ENCODE peak calls at places on chromosomes 2 and 18, in eight cellular contexts. One of them, this sample, is unnamed. For H3K9me3, the result is how much of the 10 kb centered on the place peaks cover.

GRCh38 chr2:207492461-207492860 is 37.3 kb upstream of the CREB1 start:
- DNase-seq in transverse colon: no peak
- DNase-seq in mammary epithelial cell: no peak
- DNase-seq in adrenal gland: no peak
- DNase-seq in naive thymus-derived CD4-positive, alpha-beta T cell: no peak
- DNase-seq in body of pancreas: no peak
- DNase-seq in suprapubic skin: no peak
- DNase-seq in kidney: no peak
- DNase-seq in this sample: no peak

GRCh38 chr18:13614701-13615288 is 111.6 kb downstream of the FAM210A start:
- DNase-seq in transverse colon: no peak
- DNase-seq in mammary epithelial cell: no peak
- DNase-seq in adrenal gland: peak
- DNase-seq in naive thymus-derived CD4-positive, alpha-beta T cell: peak
- DNase-seq in body of pancreas: no peak
- DNase-seq in suprapubic skin: no peak
- DNase-seq in kidney: no peak
- DNase-seq in this sample: no peak

GRCh38 chr2:72178551-72178950 is 30.9 kb upstream of the CYP26B1 start:
- DNase-seq in transverse colon: no peak
- DNase-seq in mammary epithelial cell: no peak
- DNase-seq in adrenal gland: no peak
- DNase-seq in naive thymus-derived CD4-positive, alpha-beta T cell: no peak
- DNase-seq in body of pancreas: no peak
- DNase-seq in suprapubic skin: no peak
- DNase-seq in kidney: no peak
- DNase-seq in this sample: no peak

GRCh38 chr18:13272411-13272810 is 53.9 kb downstream of the LDLRAD4 start:
- DNase-seq in transverse colon: no peak
- DNase-seq in mammary epithelial cell: no peak
- DNase-seq in adrenal gland: no peak
- DNase-seq in naive thymus-derived CD4-positive, alpha-beta T cell: no peak
- DNase-seq in body of pancreas: no peak
- DNase-seq in suprapubic skin: no peak
- DNase-seq in kidney: peak
- DNase-seq in this sample: no peak

GRCh38 chr2:144083211-144083610 is 436.7 kb downstream of the ZEB2 start:
- DNase-seq in transverse colon: no peak
- DNase-seq in mammary epithelial cell: peak
- DNase-seq in adrenal gland: no peak
- DNase-seq in naive thymus-derived CD4-positive, alpha-beta T cell: no peak
- DNase-seq in body of pancreas: no peak
- DNase-seq in suprapubic skin: no peak
- DNase-seq in kidney: no peak
- DNase-seq in this sample: no peak

GRCh38 chr2:220147590-220147989 is 520.2 kb downstream of the SLC4A3 start:
- DNase-seq in transverse colon: no peak
- DNase-seq in mammary epithelial cell: peak
- DNase-seq in adrenal gland: no peak
- DNase-seq in naive thymus-derived CD4-positive, alpha-beta T cell: no peak
- DNase-seq in body of pancreas: no peak
- DNase-seq in suprapubic skin: no peak
- DNase-seq in kidney: no peak
- DNase-seq in this sample: no peak

GRCh38 chr2:143429932-143430331 is 300.7 kb downstream of the ARHGAP15 start:
- DNase-seq in transverse colon: no peak
- DNase-seq in mammary epithelial cell: peak
- DNase-seq in adrenal gland: no peak
- DNase-seq in naive thymus-derived CD4-positive, alpha-beta T cell: no peak
- DNase-seq in body of pancreas: no peak
- DNase-seq in suprapubic skin: no peak
- DNase-seq in kidney: no peak
- DNase-seq in this sample: no peak

GRCh38 chr2:28088970-28089369 is 198.4 kb downstream of the BABAM2 start:
- DNase-seq in transverse colon: no peak
- DNase-seq in mammary epithelial cell: peak
- DNase-seq in adrenal gland: no peak
- DNase-seq in naive thymus-derived CD4-positive, alpha-beta T cell: no peak
- DNase-seq in body of pancreas: no peak
- DNase-seq in suprapubic skin: no peak
- DNase-seq in kidney: no peak
- DNase-seq in this sample: no peak

GRCh38 chr2:26523750-26524149 is 45.8 kb upstream of the OTOF start:
- DNase-seq in transverse colon: peak
- DNase-seq in mammary epithelial cell: no peak
- DNase-seq in adrenal gland: no peak
- DNase-seq in naive thymus-derived CD4-positive, alpha-beta T cell: no peak
- DNase-seq in body of pancreas: no peak
- DNase-seq in suprapubic skin: peak
- DNase-seq in kidney: peak
- DNase-seq in this sample: no peak

GRCh38 chr2:98869272-98869641 is 66.8 kb downstream of the CRACDL start:
- DNase-seq in transverse colon: peak
- DNase-seq in mammary epithelial cell: peak
- DNase-seq in adrenal gland: no peak
- DNase-seq in naive thymus-derived CD4-positive, alpha-beta T cell: no peak
- DNase-seq in body of pancreas: peak
- DNase-seq in suprapubic skin: peak
- DNase-seq in kidney: peak
- DNase-seq in this sample: no peak

GRCh38 chr2:194686569-194686968 is 970.5 kb upstream of the SLC39A10 start:
- DNase-seq in transverse colon: no peak
- DNase-seq in mammary epithelial cell: no peak
- DNase-seq in adrenal gland: no peak
- DNase-seq in naive thymus-derived CD4-positive, alpha-beta T cell: no peak
- DNase-seq in body of pancreas: no peak
- DNase-seq in suprapubic skin: no peak
- DNase-seq in kidney: no peak
- DNase-seq in this sample: no peak

GRCh38 chr2:112056626-112056987 is 1.5 kb downstream of the TMEM87B start:
- DNase-seq in transverse colon: no peak
- DNase-seq in mammary epithelial cell: no peak
- DNase-seq in adrenal gland: no peak
- DNase-seq in naive thymus-derived CD4-positive, alpha-beta T cell: no peak
- DNase-seq in body of pancreas: no peak
- DNase-seq in suprapubic skin: no peak
- DNase-seq in kidney: no peak
- DNase-seq in this sample: no peak

GRCh38 chr2:111702119-111702808 is 181.7 kb downstream of the ANAPC1 start:
- DNase-seq in transverse colon: peak
- DNase-seq in mammary epithelial cell: peak
- DNase-seq in adrenal gland: peak
- DNase-seq in naive thymus-derived CD4-positive, alpha-beta T cell: peak
- DNase-seq in body of pancreas: peak
- DNase-seq in suprapubic skin: peak
- DNase-seq in kidney: no peak
- DNase-seq in this sample: peak

GRCh38 chr2:222936705-222937104 is 75.9 kb downstream of the ACSL3 start:
- DNase-seq in transverse colon: no peak
- DNase-seq in mammary epithelial cell: no peak
- DNase-seq in adrenal gland: no peak
- DNase-seq in naive thymus-derived CD4-positive, alpha-beta T cell: no peak
- DNase-seq in body of pancreas: no peak
- DNase-seq in suprapubic skin: no peak
- DNase-seq in kidney: no peak
- DNase-seq in this sample: no peak

GRCh38 chr2:199261221-199261620 is 196.5 kb downstream of the SATB2 start:
- DNase-seq in transverse colon: no peak
- DNase-seq in mammary epithelial cell: peak
- DNase-seq in adrenal gland: no peak
- DNase-seq in naive thymus-derived CD4-positive, alpha-beta T cell: no peak
- DNase-seq in body of pancreas: no peak
- DNase-seq in suprapubic skin: no peak
- DNase-seq in kidney: no peak
- DNase-seq in this sample: no peak

GRCh38 chr18:68387246-68387645 is 327.7 kb downstream of the TMX3 start:
- DNase-seq in transverse colon: no peak
- DNase-seq in mammary epithelial cell: peak
- DNase-seq in adrenal gland: no peak
- DNase-seq in naive thymus-derived CD4-positive, alpha-beta T cell: no peak
- DNase-seq in body of pancreas: no peak
- DNase-seq in suprapubic skin: no peak
- DNase-seq in kidney: no peak
- DNase-seq in this sample: no peak

GRCh38 chr18:13608791-13609552 is 117.4 kb downstream of the FAM210A start:
- DNase-seq in transverse colon: no peak
- DNase-seq in mammary epithelial cell: no peak
- DNase-seq in adrenal gland: peak
- DNase-seq in naive thymus-derived CD4-positive, alpha-beta T cell: no peak
- DNase-seq in body of pancreas: no peak
- DNase-seq in suprapubic skin: no peak
- DNase-seq in kidney: no peak
- DNase-seq in this sample: no peak

GRCh38 chr18:21049306-21049705 is 62.3 kb downstream of the ROCK1 start:
- DNase-seq in transverse colon: no peak
- DNase-seq in mammary epithelial cell: no peak
- DNase-seq in adrenal gland: no peak
- DNase-seq in naive thymus-derived CD4-positive, alpha-beta T cell: no peak
- DNase-seq in body of pancreas: no peak
- DNase-seq in suprapubic skin: no peak
- DNase-seq in kidney: no peak
- DNase-seq in this sample: no peak

GRCh38 chr2:142718731-142719130 is 158.7 kb upstream of the KYNU start:
- DNase-seq in transverse colon: no peak
- DNase-seq in mammary epithelial cell: no peak
- DNase-seq in adrenal gland: no peak
- DNase-seq in naive thymus-derived CD4-positive, alpha-beta T cell: no peak
- DNase-seq in body of pancreas: no peak
- DNase-seq in suprapubic skin: no peak
- DNase-seq in kidney: no peak
- DNase-seq in this sample: no peak

GRCh38 chr2:28219736-28220364 is 172.8 kb upstream of the FOSL2 start:
- DNase-seq in transverse colon: no peak
- DNase-seq in mammary epithelial cell: no peak
- DNase-seq in adrenal gland: no peak
- DNase-seq in naive thymus-derived CD4-positive, alpha-beta T cell: no peak
- DNase-seq in body of pancreas: no peak
- DNase-seq in suprapubic skin: no peak
- DNase-seq in kidney: no peak
- DNase-seq in this sample: no peak

GRCh38 chr18:49094979-49095632 is 144.3 kb upstream of the SMAD7 start:
- DNase-seq in transverse colon: no peak
- DNase-seq in mammary epithelial cell: peak
- DNase-seq in adrenal gland: no peak
- DNase-seq in naive thymus-derived CD4-positive, alpha-beta T cell: no peak
- DNase-seq in body of pancreas: no peak
- DNase-seq in suprapubic skin: no peak
- DNase-seq in kidney: no peak
- DNase-seq in this sample: no peak

DNA sequence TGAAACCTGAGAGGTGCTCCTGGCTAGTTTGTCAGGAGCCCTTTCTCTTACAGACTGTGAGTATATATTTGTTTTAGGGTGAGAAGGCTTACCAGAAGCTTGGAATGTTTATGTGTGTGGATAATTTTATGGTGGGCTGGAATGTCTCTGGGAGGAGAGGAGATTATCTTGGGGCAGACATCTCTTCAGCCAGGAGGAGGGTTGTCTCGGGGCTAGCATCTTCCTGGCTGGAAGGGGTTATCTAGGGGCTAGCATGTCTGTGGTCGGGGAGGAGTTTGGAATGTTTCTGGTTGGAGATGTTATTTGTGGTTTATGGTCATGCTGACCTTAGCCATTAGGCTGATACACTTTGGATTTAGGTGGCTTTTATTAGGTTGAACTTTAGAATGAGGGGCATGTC is 1049.0 kb downstream of the DPP10 start:
- DNase-seq in transverse colon: no peak
- DNase-seq in mammary epithelial cell: no peak
- DNase-seq in adrenal gland: no peak
- DNase-seq in naive thymus-derived CD4-positive, alpha-beta T cell: no peak
- DNase-seq in body of pancreas: no peak
- DNase-seq in suprapubic skin: no peak
- DNase-seq in kidney: no peak
- DNase-seq in this sample: no peak
- H3K9me3 ChIP-seq in transverse colon: under half
- H3K9me3 ChIP-seq in mammary epithelial cell: under half
- H3K9me3 ChIP-seq in adrenal gland: under half
- H3K9me3 ChIP-seq in naive thymus-derived CD4-positive, alpha-beta T cell: under half
- H3K9me3 ChIP-seq in body of pancreas: under half
- H3K9me3 ChIP-seq in suprapubic skin: under half
- H3K9me3 ChIP-seq in kidney: under half
- H3K9me3 ChIP-seq in this sample: under half

DNA sequence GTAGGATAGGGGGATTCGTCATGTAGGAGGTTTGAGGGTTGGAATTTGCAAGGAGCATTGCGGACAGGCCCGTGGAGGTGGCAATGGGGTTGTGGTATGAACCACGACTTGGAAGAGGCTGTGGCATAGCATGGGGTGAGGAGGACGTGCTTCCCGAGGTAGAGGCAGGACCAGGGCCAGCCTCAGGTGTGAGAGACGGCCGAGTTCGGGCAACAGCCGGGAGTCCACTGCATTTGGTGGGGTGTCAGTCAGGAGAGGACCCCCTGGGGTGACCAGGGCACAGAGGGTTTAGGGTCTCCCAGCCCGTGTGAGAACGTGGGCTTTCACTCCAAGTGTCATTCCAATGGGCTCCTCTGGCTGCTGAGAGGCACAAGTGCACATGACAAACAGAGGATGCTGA is 339.0 kb downstream of the EIPR1 start:
- DNase-seq in transverse colon: no peak
- DNase-seq in mammary epithelial cell: no peak
- DNase-seq in adrenal gland: no peak
- DNase-seq in naive thymus-derived CD4-positive, alpha-beta T cell: no peak
- DNase-seq in body of pancreas: no peak
- DNase-seq in suprapubic skin: no peak
- DNase-seq in kidney: no peak
- DNase-seq in this sample: no peak
- H3K9me3 ChIP-seq in transverse colon: under half
- H3K9me3 ChIP-seq in mammary epithelial cell: under half
- H3K9me3 ChIP-seq in adrenal gland: under half
- H3K9me3 ChIP-seq in naive thymus-derived CD4-positive, alpha-beta T cell: under half
- H3K9me3 ChIP-seq in body of pancreas: under half
- H3K9me3 ChIP-seq in suprapubic skin: under half
- H3K9me3 ChIP-seq in kidney: under half
- H3K9me3 ChIP-seq in this sample: under half

GRCh38 chr2:241990466-241990865 is 120.9 kb downstream of the RTP5 start:
- DNase-seq in transverse colon: no peak
- DNase-seq in mammary epithelial cell: no peak
- DNase-seq in adrenal gland: no peak
- DNase-seq in naive thymus-derived CD4-positive, alpha-beta T cell: no peak
- DNase-seq in body of pancreas: no peak
- DNase-seq in suprapubic skin: no peak
- DNase-seq in kidney: no peak
- DNase-seq in this sample: no peak
- H3K9me3 ChIP-seq in transverse colon: under half
- H3K9me3 ChIP-seq in mammary epithelial cell: under half
- H3K9me3 ChIP-seq in adrenal gland: under half
- H3K9me3 ChIP-seq in naive thymus-derived CD4-positive, alpha-beta T cell: under half
- H3K9me3 ChIP-seq in body of pancreas: under half
- H3K9me3 ChIP-seq in suprapubic skin: under half
- H3K9me3 ChIP-seq in kidney: under half
- H3K9me3 ChIP-seq in this sample: under half

DNA sequence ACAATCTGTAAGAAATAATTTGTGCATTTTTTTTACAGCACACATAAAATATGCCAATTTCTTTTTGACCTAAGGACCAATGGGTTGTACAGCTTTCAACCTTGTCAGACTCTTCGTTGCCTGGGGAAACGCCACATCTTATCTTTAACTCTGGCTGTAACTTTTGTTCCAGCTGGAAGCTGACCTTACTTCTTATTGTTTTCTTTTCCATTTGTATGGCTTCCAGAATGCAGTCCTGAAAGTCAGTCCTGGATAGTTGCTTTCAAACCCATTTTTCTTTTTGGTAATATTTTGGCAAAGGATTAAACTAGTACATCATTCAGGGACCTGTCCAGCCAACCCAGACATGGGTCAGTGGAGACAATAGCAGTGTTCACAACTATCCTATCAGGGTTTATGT is 686.5 kb upstream of the CDH2 start:
- DNase-seq in transverse colon: no peak
- DNase-seq in mammary epithelial cell: no peak
- DNase-seq in adrenal gland: no peak
- DNase-seq in naive thymus-derived CD4-positive, alpha-beta T cell: no peak
- DNase-seq in body of pancreas: no peak
- DNase-seq in suprapubic skin: no peak
- DNase-seq in kidney: no peak
- DNase-seq in this sample: no peak
- H3K9me3 ChIP-seq in transverse colon: under half
- H3K9me3 ChIP-seq in mammary epithelial cell: under half
- H3K9me3 ChIP-seq in adrenal gland: under half
- H3K9me3 ChIP-seq in naive thymus-derived CD4-positive, alpha-beta T cell: under half
- H3K9me3 ChIP-seq in body of pancreas: under half
- H3K9me3 ChIP-seq in suprapubic skin: under half
- H3K9me3 ChIP-seq in kidney: under half
- H3K9me3 ChIP-seq in this sample: under half